ENCODE peak calls at places on chromosomes 12 and 14, in seven cellular contexts. C is nephron progenitor cell; F is RPMI7951; L is NCI-H345; U is stimulated activated CD8-positive, alpha-beta memory T cell treated with anti-CD3 and anti-CD28 coated beads, Interleukin-7, amount 100 ng/mL, for 1 hour; I is CD8-positive, alpha-beta memory T cell; N is myocyte. J is an unnamed sample.

GRCh38 chr12:98752726-98753125 is 107.6 kb downstream of the APAF1 start:
- DNase-seq in C (no peak), L (no peak), U (no peak), I (no peak), F (peak; percentile 72), N (peak; percentile 57), J (no peak)

GRCh38 chr14:49314756-49315155 is 271.4 kb downstream of the RPS29 start:
- DNase-seq in C (no peak), F (no peak), I (no peak), U (no peak), N (no peak), L (no peak), J (no peak)

GRCh38 chr14:60621386-60621785 is 27.9 kb downstream of the SIX1 start:
- DNase-seq in N (no peak), F (no peak), U (no peak), I (no peak), C (no peak), L (no peak), J (no peak)

GRCh38 chr14:23601845-23602180 is 23.2 kb upstream of the JPH4 start:
- DNase-seq in N (peak; percentile 48), F (peak; percentile 24), U (no peak), C (no peak), L (no peak), I (no peak), J (no peak)

GRCh38 chr12:77049767-77050353 is 15.5 kb downstream of the E2F7 start:
- DNase-seq in C (no peak), F (peak; percentile 60), I (peak; percentile 26), U (no peak), N (peak; percentile 66), L (peak; percentile 72), J (no peak)

GRCh38 chr12:29691146-29691854 is 92.4 kb downstream of the TMTC1 start:
- DNase-seq in I (no peak), F (no peak), C (no peak), N (no peak), L (no peak), U (no peak), J (no peak)

GRCh38 chr14:64147126-64147790 is 146.9 kb downstream of the ESR2 start:
- DNase-seq in L (no peak), F (no peak), U (no peak), N (peak; percentile 86), I (no peak), C (no peak), J (no peak)

GRCh38 chr12:73867147-73867546 is 670.5 kb upstream of the ATXN7L3B start:
- DNase-seq in F (no peak), N (no peak), I (no peak), L (no peak), U (no peak), C (no peak), J (no peak)

GRCh38 chr12:80763874-80764273 is 47.2 kb downstream of the MYF5 start:
- DNase-seq in C (peak; percentile 28), F (peak; percentile 27), N (peak; percentile 74), I (no peak), U (no peak), L (peak; percentile 36), J (no peak)

GRCh38 chr14:87002831-87003230 is 990.2 kb downstream of the GALC start:
- DNase-seq in F (no peak), I (no peak), L (no peak), U (no peak), C (no peak), N (no peak), J (no peak)

GRCh38 chr12:123105427-123105826 is 45.5 kb downstream of the PITPNM2 start:
- DNase-seq in F (no peak), U (no peak), N (no peak), C (no peak), L (peak; percentile 94), I (no peak), J (no peak)

GRCh38 chr14:73014105-73014504 is 12.8 kb downstream of the ZFYVE1 start:
- DNase-seq in N (peak; percentile 30), L (no peak), C (no peak), F (peak; percentile 51), U (no peak), I (no peak), J (no peak)

GRCh38 chr14:98103705-98104104 is 1168.3 kb downstream of the BCL11B start:
- DNase-seq in I (peak; percentile 29), U (no peak), F (no peak), C (no peak), L (no peak), N (no peak), J (no peak)

GRCh38 chr12:32444895-32445294 is 45.5 kb downstream of the FGD4 start:
- DNase-seq in F (peak; percentile 89), N (no peak), C (no peak), I (no peak), U (no peak), L (peak; percentile 1), J (no peak)

GRCh38 chr12:89451876-89452275 is 72.7 kb downstream of the GALNT4 start:
- DNase-seq in L (no peak), I (no peak), U (no peak), F (peak; percentile 76), N (peak; percentile 95), C (peak; percentile 60), J (no peak)

GRCh38 chr12:53956251-53956887 is 1.7 kb downstream of the HOXC12 start:
- DNase-seq in N (no peak), I (no peak), C (no peak), L (no peak), U (no peak), F (no peak), J (peak; percentile 45)

GRCh38 chr14:23487216-23487615 is 17.7 kb downstream of the NGDN start:
- DNase-seq in I (no peak), C (no peak), U (no peak), N (no peak), L (no peak), F (no peak), J (no peak)

GRCh38 chr12:59322473-59322872 is 273.4 kb upstream of the SLC16A7 start:
- DNase-seq in U (no peak), C (no peak), F (peak; percentile 1), N (peak; percentile 25), I (no peak), L (peak; percentile 23), J (no peak)

GRCh38 chr12:125272252-125272980 is 207.2 kb downstream of the AACS start:
- DNase-seq in N (no peak), F (no peak), L (no peak), C (no peak), I (no peak), U (no peak), J (no peak)

GRCh38 chr14:77660754-77661153 is 44.3 kb upstream of the SPTLC2 start:
- DNase-seq in F (no peak), I (no peak), U (no peak), N (no peak), L (peak; percentile 91), C (no peak), J (no peak)

GRCh38 chr12:13196302-13196921 is at the start of gene EMP1:
- DNase-seq in U (peak; percentile 32), L (peak; percentile 4), N (peak; percentile 98), C (no peak), F (peak; percentile 100), I (peak; percentile 63), J (peak; percentile 89)

GRCh38 chr14:57848353-57848752 is 17.5 kb downstream of the SLC35F4 start:
- DNase-seq in N (no peak), U (no peak), C (no peak), L (no peak), F (no peak), I (no peak), J (no peak)

GRCh38 chr14:56318393-56319115 is 200.3 kb downstream of the PELI2 start:
- DNase-seq in C (no peak), L (no peak), N (no peak), U (no peak), I (no peak), F (no peak), J (no peak)

GRCh38 chr12:55830601-55831406 is 1.4 kb upstream of the DNAJC14 start:
- DNase-seq in F (peak; percentile 60), N (peak; percentile 77), C (peak; percentile 69), U (peak; percentile 25), I (peak; percentile 42), L (peak; percentile 35), J (no peak)

GRCh38 chr14:61609143-61609851 is 86.0 kb upstream of the HIF1A start:
- DNase-seq in C (no peak), U (no peak), N (peak; percentile 82), L (peak; percentile 18), F (peak; percentile 94), I (no peak), J (no peak)

GRCh38 chr14:105711058-105711620 is 184.8 kb downstream of the TMEM121 start:
- DNase-seq in F (no peak), N (no peak), I (no peak), L (no peak), C (no peak), U (no peak), J (peak; percentile 61)

GRCh38 chr12:110543252-110543959 is 39.7 kb downstream of the PPTC7 start:
- DNase-seq in I (no peak), F (peak; percentile 64), C (no peak), L (no peak), U (no peak), N (peak; percentile 94), J (peak; percentile 92)

GRCh38 chr14:92456215-92457017 is 57.2 kb upstream of the RIN3 start:
- DNase-seq in C (peak; percentile 61), N (peak; percentile 54), L (peak; percentile 24), F (peak; percentile 66), I (no peak), U (no peak), J (no peak)

GRCh38 chr14:68471029-68471963 is 321.6 kb downstream of the ZFP36L1 start:
- DNase-seq in F (no peak), I (no peak), C (no peak), U (no peak), L (no peak), N (no peak), J (no peak)

GRCh38 chr12:115051378-115051777 is 367.4 kb upstream of the TBX3 start:
- DNase-seq in U (no peak), L (no peak), N (no peak), F (no peak), C (peak; percentile 16), I (no peak), J (no peak)

GRCh38 chr12:113273053-113273725 is 51.9 kb downstream of the TPCN1 start:
- DNase-seq in C (no peak), F (no peak), U (no peak), N (peak; percentile 49), L (no peak), I (no peak), J (no peak)

GRCh38 chr12:84058136-84058535 is 854.5 kb downstream of the SLC6A15 start:
- DNase-seq in N (no peak), C (no peak), I (no peak), L (no peak), U (no peak), F (no peak), J (no peak)

GRCh38 chr12:126874427-126875026 is 1392.4 kb upstream of the TMEM132C start:
- DNase-seq in L (peak; percentile 48), N (peak; percentile 70), I (peak; percentile 48), C (peak; percentile 82), U (peak; percentile 9), F (peak; percentile 54), J (no peak)

GRCh38 chr12:52043386-52044212 is 7.6 kb upstream of the NR4A1 start:
- DNase-seq in L (no peak), U (no peak), I (no peak), N (peak; percentile 74), C (no peak), F (peak; percentile 62), J (no peak)

GRCh38 chr12:88986056-88986455 is 366.2 kb downstream of the DUSP6 start:
- DNase-seq in U (no peak), F (no peak), I (no peak), N (no peak), L (no peak), C (no peak), J (no peak)

GRCh38 chr14:74018029-74018703 is 922 bp downstream of the ENTPD5 start:
- DNase-seq in L (no peak), U (no peak), I (peak; percentile 23), N (peak; percentile 46), F (peak; percentile 62), C (no peak), J (no peak)

GRCh38 chr14:84468153-84468552 is 1061.8 kb upstream of the FLRT2 start:
- DNase-seq in F (peak; percentile 8), U (no peak), C (no peak), I (no peak), L (no peak), N (no peak), J (no peak)

J was measured in RWPE2.